ENCODE peak calls at places on chromosomes 11 and 22, in seven cellular contexts. One of them, this sample, is unnamed.

GRCh38 chr22:32555546-32555945 is 80.9 kb downstream of the FBXO7 start:
- DNase-seq in tibial nerve: no peak
- DNase-seq in NB4: no peak
- DNase-seq in A549: no peak
- DNase-seq in Peyer's patch: peak
- DNase-seq in suprapubic skin: no peak
- DNase-seq in transverse colon: no peak
- DNase-seq in this sample: no peak

GRCh38 chr22:49962751-49963646 is 2.4 kb downstream of the PIM3 start:
- DNase-seq in tibial nerve: peak
- DNase-seq in A549: no peak
- DNase-seq in transverse colon: peak
- DNase-seq in NB4: no peak
- DNase-seq in Peyer's patch: peak
- DNase-seq in suprapubic skin: peak
- DNase-seq in this sample: peak

GRCh38 chr22:44180706-44181032 is at the start of gene PARVG:
- DNase-seq in A549: no peak
- DNase-seq in NB4: no peak
- DNase-seq in suprapubic skin: no peak
- DNase-seq in Peyer's patch: peak
- DNase-seq in transverse colon: peak
- DNase-seq in tibial nerve: no peak
- DNase-seq in this sample: no peak

GRCh38 chr22:36873614-36874308 is 13.0 kb downstream of the NCF4 start:
- DNase-seq in transverse colon: peak
- DNase-seq in A549: peak
- DNase-seq in suprapubic skin: no peak
- DNase-seq in Peyer's patch: peak
- DNase-seq in tibial nerve: no peak
- DNase-seq in NB4: peak
- DNase-seq in this sample: no peak

GRCh38 chr22:38503021-38503420 is 3.1 kb downstream of the DDX17 start:
- DNase-seq in tibial nerve: no peak
- DNase-seq in transverse colon: no peak
- DNase-seq in NB4: no peak
- DNase-seq in A549: no peak
- DNase-seq in suprapubic skin: no peak
- DNase-seq in Peyer's patch: no peak
- DNase-seq in this sample: no peak

GRCh38 chr22:17882162-17882561 is 107.9 kb upstream of the BID start:
- DNase-seq in Peyer's patch: no peak
- DNase-seq in suprapubic skin: no peak
- DNase-seq in tibial nerve: no peak
- DNase-seq in NB4: no peak
- DNase-seq in A549: no peak
- DNase-seq in transverse colon: no peak
- DNase-seq in this sample: no peak

GRCh38 chr11:86588566-86589090 is 83.8 kb downstream of the ME3 start:
- DNase-seq in NB4: no peak
- DNase-seq in tibial nerve: no peak
- DNase-seq in Peyer's patch: no peak
- DNase-seq in A549: no peak
- DNase-seq in suprapubic skin: no peak
- DNase-seq in transverse colon: no peak
- DNase-seq in this sample: no peak

GRCh38 chr11:47464479-47464878 is 15.5 kb upstream of the RAPSN start:
- DNase-seq in Peyer's patch: no peak
- DNase-seq in NB4: peak
- DNase-seq in suprapubic skin: no peak
- DNase-seq in transverse colon: no peak
- DNase-seq in A549: no peak
- DNase-seq in tibial nerve: no peak
- DNase-seq in this sample: no peak

GRCh38 chr11:117387992-117388765 is 60.5 kb downstream of the CEP164 start:
- DNase-seq in transverse colon: no peak
- DNase-seq in A549: no peak
- DNase-seq in Peyer's patch: no peak
- DNase-seq in tibial nerve: no peak
- DNase-seq in NB4: no peak
- DNase-seq in suprapubic skin: no peak
- DNase-seq in this sample: peak

GRCh38 chr11:114180301-114181055 is 115.7 kb upstream of the NNMT start:
- DNase-seq in A549: peak
- DNase-seq in suprapubic skin: no peak
- DNase-seq in tibial nerve: no peak
- DNase-seq in NB4: peak
- DNase-seq in Peyer's patch: peak
- DNase-seq in transverse colon: peak
- DNase-seq in this sample: no peak

GRCh38 chr22:27443315-27443714 is 358.2 kb downstream of the MN1 start:
- DNase-seq in transverse colon: no peak
- DNase-seq in tibial nerve: no peak
- DNase-seq in Peyer's patch: no peak
- DNase-seq in suprapubic skin: no peak
- DNase-seq in NB4: no peak
- DNase-seq in A549: no peak
- DNase-seq in this sample: no peak

GRCh38 chr11:77141034-77141433 is 13.0 kb downstream of the MYO7A start:
- DNase-seq in suprapubic skin: no peak
- DNase-seq in NB4: no peak
- DNase-seq in transverse colon: no peak
- DNase-seq in Peyer's patch: no peak
- DNase-seq in tibial nerve: no peak
- DNase-seq in A549: peak
- DNase-seq in this sample: no peak

GRCh38 chr11:74269161-74269809 is 42.2 kb downstream of the P4HA3 start:
- DNase-seq in Peyer's patch: no peak
- DNase-seq in NB4: peak
- DNase-seq in A549: peak
- DNase-seq in transverse colon: no peak
- DNase-seq in suprapubic skin: no peak
- DNase-seq in tibial nerve: no peak
- DNase-seq in this sample: no peak

GRCh38 chr11:61160487-61161189 is 588 bp downstream of the VPS37C start:
- DNase-seq in NB4: no peak
- DNase-seq in A549: no peak
- DNase-seq in tibial nerve: no peak
- DNase-seq in transverse colon: no peak
- DNase-seq in Peyer's patch: no peak
- DNase-seq in suprapubic skin: no peak
- DNase-seq in this sample: no peak

GRCh38 chr22:19168088-19168890 is 10.2 kb downstream of the SLC25A1 start:
- DNase-seq in Peyer's patch: no peak
- DNase-seq in tibial nerve: no peak
- DNase-seq in A549: no peak
- DNase-seq in NB4: no peak
- DNase-seq in transverse colon: no peak
- DNase-seq in suprapubic skin: no peak
- DNase-seq in this sample: no peak

GRCh38 chr11:3799883-3800282 is 2.5 kb upstream of the NUP98 start:
- DNase-seq in Peyer's patch: no peak
- DNase-seq in suprapubic skin: no peak
- DNase-seq in transverse colon: no peak
- DNase-seq in NB4: no peak
- DNase-seq in tibial nerve: no peak
- DNase-seq in A549: no peak
- DNase-seq in this sample: no peak

DNA sequence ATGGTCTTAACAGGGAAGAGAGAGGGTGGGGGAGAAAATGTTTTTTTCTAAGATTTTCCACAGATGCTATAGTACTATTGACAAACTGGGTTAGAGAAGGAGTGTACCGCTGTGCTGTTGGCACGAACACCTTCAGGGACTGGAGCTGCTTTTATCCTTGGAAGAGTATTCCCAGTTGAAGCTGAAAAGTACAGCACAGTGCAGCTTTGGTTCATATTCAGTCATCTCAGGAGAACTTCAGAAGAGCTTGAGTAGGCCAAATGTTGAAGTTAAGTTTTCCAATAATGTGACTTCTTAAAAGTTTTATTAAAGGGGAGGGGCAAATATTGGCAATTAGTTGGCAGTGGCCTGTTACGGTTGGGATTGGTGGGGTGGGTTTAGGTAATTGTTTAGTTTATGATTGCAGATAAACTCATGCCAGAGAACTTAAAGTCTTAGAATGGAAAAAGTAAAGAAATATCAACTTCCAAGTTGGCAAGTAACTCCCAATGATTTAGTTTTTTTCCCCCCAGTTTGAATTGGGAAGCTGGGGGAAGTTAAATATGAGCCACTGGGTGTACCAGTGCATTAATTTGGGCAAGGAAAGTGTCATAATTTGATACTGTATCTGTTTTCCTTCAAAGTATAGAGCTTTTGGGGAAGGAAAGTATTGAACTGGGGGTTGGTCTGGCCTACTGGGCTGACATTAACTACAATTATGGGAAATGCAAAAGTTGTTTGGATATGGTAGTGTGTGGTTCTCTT is 2.9 kb downstream of the MALAT1 start:
- DNase-seq in transverse colon: no peak
- DNase-seq in tibial nerve: no peak
- DNase-seq in NB4: peak
- DNase-seq in Peyer's patch: peak
- DNase-seq in A549: peak
- DNase-seq in suprapubic skin: no peak
- DNase-seq in this sample: no peak
- TF ChIP-seq POLR2A in transverse colon: peak
- TF ChIP-seq POLR2A in tibial nerve: peak
- TF ChIP-seq POLR2A in NB4: peak
- TF ChIP-seq POLR2A in Peyer's patch: no peak
- TF ChIP-seq POLR2A in A549: no peak
- TF ChIP-seq POLR2A in suprapubic skin: peak
- TF ChIP-seq POLR2A in this sample: no peak

DNA sequence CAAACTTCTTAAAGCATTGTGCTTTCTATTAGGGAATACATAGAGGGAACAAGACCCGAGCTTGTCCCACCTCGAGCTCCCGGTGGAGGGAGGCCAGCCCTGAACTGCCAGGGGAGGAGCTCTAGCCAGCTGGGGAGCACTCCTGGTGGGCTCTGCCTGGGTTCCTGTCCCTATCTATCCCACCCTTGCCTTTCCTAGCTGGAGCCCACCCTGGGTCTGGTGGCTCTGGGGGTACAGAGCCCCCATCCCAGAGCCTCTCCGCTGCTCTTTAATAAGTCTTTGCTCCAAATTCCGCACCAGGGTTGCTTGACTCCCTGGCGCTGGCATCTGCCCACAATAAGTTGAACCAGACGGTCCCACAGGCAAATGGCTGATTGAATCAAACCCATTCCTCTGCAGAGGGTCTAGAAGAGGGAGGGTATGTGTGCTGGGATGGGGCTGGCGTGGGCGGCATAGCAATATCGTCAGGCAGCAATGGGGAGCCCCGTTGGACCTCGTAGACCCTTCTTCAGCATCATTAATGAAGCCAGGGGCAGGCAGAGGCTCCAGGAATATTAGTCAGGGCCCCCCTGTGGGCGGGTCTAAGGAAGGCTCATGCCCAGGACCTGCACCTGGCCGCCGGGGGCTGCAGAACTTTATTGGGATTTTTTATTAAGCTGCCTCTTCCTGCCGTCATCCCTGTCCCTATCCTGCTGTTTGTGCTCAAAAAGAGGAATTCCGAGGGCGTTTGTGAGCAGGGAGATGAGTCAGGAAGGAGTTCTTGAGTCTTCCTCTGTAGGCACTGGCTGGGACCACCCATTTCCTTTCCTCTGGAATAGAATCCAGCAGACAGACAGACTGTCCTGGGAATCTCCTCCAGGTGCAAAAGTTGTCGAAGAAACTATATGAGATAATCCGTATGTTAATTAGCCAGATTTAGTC is 38.5 kb upstream of the RIC3 start:
- DNase-seq in suprapubic skin: peak
- DNase-seq in NB4: no peak
- DNase-seq in transverse colon: no peak
- DNase-seq in A549: no peak
- DNase-seq in tibial nerve: no peak
- DNase-seq in Peyer's patch: no peak
- DNase-seq in this sample: no peak
- H3K4me3 ChIP-seq in suprapubic skin: no peak
- H3K4me3 ChIP-seq in NB4: peak
- H3K4me3 ChIP-seq in transverse colon: no peak
- H3K4me3 ChIP-seq in A549: no peak
- H3K4me3 ChIP-seq in tibial nerve: no peak
- H3K4me3 ChIP-seq in Peyer's patch: no peak
- H3K4me3 ChIP-seq in this sample: no peak

GRCh38 chr11:45590743-45591142 is 74.7 kb downstream of the CHST1 start:
- DNase-seq in tibial nerve: no peak
- DNase-seq in suprapubic skin: no peak
- DNase-seq in A549: no peak
- DNase-seq in NB4: no peak
- DNase-seq in Peyer's patch: no peak
- DNase-seq in transverse colon: no peak
- DNase-seq in this sample: peak
- TF ChIP-seq CTCF in tibial nerve: no peak
- TF ChIP-seq CTCF in suprapubic skin: no peak
- TF ChIP-seq CTCF in A549: no peak
- TF ChIP-seq CTCF in NB4: no peak
- TF ChIP-seq CTCF in Peyer's patch: no peak
- TF ChIP-seq CTCF in transverse colon: no peak
- TF ChIP-seq CTCF in this sample: no peak

GRCh38 chr22:41919357-41920224 is 4.7 kb upstream of the SHISA8 start:
- DNase-seq in Peyer's patch: peak
- DNase-seq in NB4: peak
- DNase-seq in transverse colon: peak
- DNase-seq in suprapubic skin: no peak
- DNase-seq in tibial nerve: no peak
- DNase-seq in A549: no peak
- DNase-seq in this sample: no peak
- TF ChIP-seq POLR2A in Peyer's patch: no peak
- TF ChIP-seq POLR2A in NB4: no peak
- TF ChIP-seq POLR2A in transverse colon: no peak
- TF ChIP-seq POLR2A in suprapubic skin: no peak
- TF ChIP-seq POLR2A in tibial nerve: no peak
- TF ChIP-seq POLR2A in A549: no peak
- TF ChIP-seq POLR2A in this sample: no peak

DNA sequence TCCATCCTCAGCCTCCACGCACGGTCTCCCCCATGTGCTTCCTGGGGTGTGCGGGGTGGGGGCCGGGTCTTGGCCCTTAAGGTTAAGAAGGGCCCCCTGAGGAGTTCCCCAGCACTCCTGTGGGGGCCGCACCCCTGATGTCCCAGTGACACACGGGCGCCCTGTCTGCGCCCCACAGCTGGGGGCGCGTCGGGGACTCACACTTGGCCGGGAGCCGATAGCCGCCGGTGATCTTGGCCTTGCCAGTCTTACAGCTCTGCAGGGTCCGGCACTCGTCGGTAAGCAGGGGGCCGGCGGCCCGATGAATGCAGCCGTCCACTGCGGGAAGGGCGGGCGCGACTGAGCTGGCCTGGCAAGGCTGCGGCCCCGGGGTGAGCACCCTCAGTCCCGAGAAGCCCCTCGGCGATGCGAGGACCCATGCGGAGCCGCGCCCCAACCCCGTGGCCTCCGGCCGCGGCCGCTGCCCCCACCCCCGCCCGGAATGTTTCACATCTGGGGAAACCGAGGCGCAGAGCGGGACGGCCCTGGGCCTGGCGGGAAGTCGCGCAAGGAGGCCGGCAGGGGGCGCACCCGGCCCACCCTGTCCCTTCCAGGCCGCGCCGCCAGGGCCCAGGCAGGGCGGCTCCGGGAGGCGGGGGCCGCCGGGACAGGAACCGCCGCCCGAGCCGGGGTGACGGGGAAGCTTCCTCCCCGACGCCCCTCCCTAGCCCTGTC is 13.9 kb downstream of the OTUB1 start:
- DNase-seq in suprapubic skin: no peak
- DNase-seq in Peyer's patch: peak
- DNase-seq in A549: no peak
- DNase-seq in transverse colon: peak
- DNase-seq in tibial nerve: peak
- DNase-seq in NB4: no peak
- DNase-seq in this sample: peak
- H3K4me3 ChIP-seq in suprapubic skin: peak
- H3K4me3 ChIP-seq in Peyer's patch: peak
- H3K4me3 ChIP-seq in A549: no peak
- H3K4me3 ChIP-seq in transverse colon: peak
- H3K4me3 ChIP-seq in tibial nerve: peak
- H3K4me3 ChIP-seq in NB4: no peak
- H3K4me3 ChIP-seq in this sample: no peak